ENCODE peak calls at places on chromosomes 3 and 15, in five cellular contexts. L is stomach, V is epithelial cell of proximal tubule, U is HFF-Myc, R is hepatocyte. A is an unnamed sample.

GRCh38 chr15:48112242-48112641 is 8.5 kb upstream of the SLC24A5 start:
- DNase-seq in L (no peak), V (no peak), U (no peak), R (peak), A (no peak)

GRCh38 chr3:4406746-4407568 is 60.1 kb downstream of the SUMF1 start:
- DNase-seq in L (no peak), V (peak), U (no peak), R (peak), A (no peak)

GRCh38 chr3:168269019-168269418 is 173.3 kb upstream of the GOLIM4 start:
- DNase-seq in L (no peak), V (no peak), U (no peak), R (no peak), A (no peak)

GRCh38 chr3:175212896-175213295 is 353.8 kb downstream of the NAALADL2 start:
- DNase-seq in L (no peak), V (no peak), U (no peak), R (no peak), A (no peak)

GRCh38 chr3:184592411-184593200 is 31.0 kb downstream of the EPHB3 start:
- DNase-seq in L (no peak), V (no peak), U (no peak), R (peak), A (no peak)

GRCh38 chr3:41065340-41065739 is 134.0 kb upstream of the CTNNB1 start:
- DNase-seq in L (no peak), V (no peak), U (no peak), R (no peak), A (no peak)

GRCh38 chr3:72485649-72486048 is 362.6 kb downstream of the SHQ1 start:
- DNase-seq in L (no peak), V (no peak), U (no peak), R (no peak), A (no peak)

GRCh38 chr3:122941233-122942206 is 86.0 kb downstream of the SEMA5B start:
- DNase-seq in L (no peak), V (no peak), U (no peak), R (no peak), A (peak)

GRCh38 chr3:15314276-15314675 is 18.1 kb downstream of the SH3BP5 start:
- DNase-seq in L (no peak), V (no peak), U (no peak), R (no peak), A (no peak)

GRCh38 chr3:17111556-17111955 is 226.8 kb downstream of the PLCL2 start:
- DNase-seq in L (no peak), V (no peak), U (no peak), R (no peak), A (no peak)

GRCh38 chr3:128735287-128735686 is 9.3 kb downstream of the RAB7A start:
- DNase-seq in L (no peak), V (no peak), U (no peak), R (no peak), A (no peak)

GRCh38 chr3:150371741-150372254 is 36.3 kb upstream of the TSC22D2 start:
- DNase-seq in L (peak), V (peak), U (peak), R (peak), A (no peak)

GRCh38 chr15:74653426-74654082 is 37.9 kb downstream of the CLK3 start:
- DNase-seq in L (peak), V (peak), U (peak), R (no peak), A (no peak)

GRCh38 chr3:159208080-159208479 is 406.2 kb downstream of the MFSD1 start:
- DNase-seq in L (no peak), V (no peak), U (no peak), R (no peak), A (no peak)

GRCh38 chr3:157713101-157713500 is 209.9 kb upstream of the VEPH1 start:
- DNase-seq in L (no peak), V (no peak), U (no peak), R (no peak), A (no peak)

GRCh38 chr15:95948371-95948770 is 382.1 kb upstream of the NR2F2 start:
- DNase-seq in L (no peak), V (no peak), U (peak), R (no peak), A (no peak)

DNA sequence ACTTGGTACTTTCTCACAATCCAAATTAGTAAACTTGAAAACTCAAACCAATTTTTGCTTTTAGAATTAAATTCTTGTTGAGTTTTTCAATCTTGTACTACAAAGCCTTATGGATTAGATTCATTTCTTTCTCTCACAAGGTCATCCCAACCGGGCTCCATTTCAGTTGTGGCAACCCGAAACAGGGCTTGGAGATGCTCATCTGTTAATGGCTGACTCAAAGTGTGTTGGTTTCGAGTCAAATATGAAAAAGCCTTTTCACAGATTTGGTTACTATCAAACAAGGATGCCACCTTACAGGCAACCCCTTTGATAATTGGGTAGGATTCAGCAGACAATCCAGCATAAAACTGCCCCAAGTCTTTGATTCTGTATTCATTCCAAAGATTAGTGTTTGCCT is 1.8 kb downstream of the EPM2AIP1 start:
- DNase-seq in L (no peak), V (no peak), U (no peak), R (no peak), A (no peak)
- H3K4me3 ChIP-seq in L (peak), V (peak), U (peak), R (peak), A (no peak)

GRCh38 chr3:58577269-58577821 is at the start of gene FAM107A:
- DNase-seq in L (peak), V (peak), U (peak), R (no peak), A (no peak)
- TF ChIP-seq CTCF in L (no peak), V (peak), U (peak), R (no peak), A (no peak)

GRCh38 chr15:79973445-79974180 is 2.6 kb upstream of the BCL2A1 start:
- DNase-seq in L (no peak), V (no peak), U (no peak), R (no peak), A (no peak)

GRCh38 chr15:79969175-79969574 is 1.8 kb downstream of the BCL2A1 start:
- DNase-seq in L (no peak), V (no peak), U (no peak), R (no peak), A (no peak)

GRCh38 chr15:79972861-79973260 is 1.9 kb upstream of the BCL2A1 start:
- DNase-seq in L (no peak), V (no peak), U (no peak), R (no peak), A (no peak)

GRCh38 chr15:79967331-79968182 is 3.4 kb downstream of the BCL2A1 start:
- DNase-seq in L (no peak), V (no peak), U (no peak), R (no peak), A (no peak)

DNA sequence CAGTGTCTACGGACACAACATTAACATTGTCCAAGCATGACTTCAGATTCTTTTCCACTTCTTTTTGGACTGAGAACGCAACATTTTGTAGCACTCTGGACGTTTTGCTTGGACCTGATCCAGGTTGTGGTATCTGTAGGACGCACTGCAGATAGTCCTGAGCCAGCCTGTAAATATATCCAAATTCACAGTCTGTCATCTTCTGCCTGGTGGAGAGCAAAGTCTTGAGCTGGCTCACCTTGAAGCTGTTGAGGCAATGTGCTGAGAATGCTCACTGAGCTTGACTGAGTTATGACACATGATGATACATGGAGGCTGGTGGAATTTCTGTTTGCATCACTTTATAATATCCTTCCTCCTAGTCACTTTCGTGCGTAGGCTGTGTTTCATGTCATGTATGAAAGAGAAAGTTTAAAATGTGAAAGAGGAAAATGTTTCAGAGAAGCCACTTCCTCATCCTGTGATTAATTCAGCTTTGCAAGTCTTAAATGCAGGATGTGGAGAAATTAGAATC is at the start of gene BCL2A1:
- DNase-seq in L (peak), V (peak), U (peak), R (peak), A (no peak)
- H3K4me3 ChIP-seq in L (peak), V (peak), U (no peak), R (no peak), A (no peak)

GRCh38 chr3:61875976-61876671 is 314.8 kb downstream of the PTPRG start:
- DNase-seq in L (no peak), V (no peak), U (no peak), R (no peak), A (no peak)
- TF ChIP-seq CTCF in L (no peak), V (no peak), U (no peak), R (no peak), A (no peak)

GRCh38 chr15:66323312-66323928 is 30.1 kb downstream of the DIS3L start:
- DNase-seq in L (no peak), V (no peak), U (no peak), R (no peak), A (no peak)

GRCh38 chr15:66326051-66326450 is 30.4 kb downstream of the TIPIN start:
- DNase-seq in L (no peak), V (no peak), U (no peak), R (no peak), A (no peak)

GRCh38 chr15:66328721-66329220 is 27.7 kb downstream of the TIPIN start:
- DNase-seq in L (no peak), V (no peak), U (no peak), R (no peak), A (no peak)

DNA sequence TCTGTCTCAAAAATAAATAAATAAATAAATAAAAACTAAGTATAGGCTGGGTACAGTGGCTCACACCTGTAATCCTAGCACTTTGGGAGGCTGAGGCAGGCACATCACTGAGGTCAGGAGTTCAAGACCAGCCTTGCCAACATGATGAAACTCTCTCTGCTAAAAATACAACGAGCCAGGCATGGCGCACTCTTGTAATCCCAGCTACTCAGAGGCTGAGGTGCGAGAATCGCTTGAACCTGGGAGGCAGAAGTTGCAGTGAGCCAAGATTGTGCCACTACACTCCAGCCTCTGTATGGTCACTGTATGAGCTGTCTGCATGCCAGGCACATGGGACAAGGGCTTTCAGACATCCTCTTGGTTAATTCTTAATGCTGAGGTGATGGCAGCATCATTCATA is 28.7 kb downstream of the TIPIN start:
- DNase-seq in L (no peak), V (no peak), U (no peak), R (no peak), A (no peak)
- H3K4me3 ChIP-seq in L (no peak), V (no peak), U (no peak), R (no peak), A (no peak)

GRCh38 chr3:138349926-138350665 is 1.7 kb downstream of the MRAS start:
- DNase-seq in L (no peak), V (no peak), U (no peak), R (no peak), A (no peak)

GRCh38 chr3:138351151-138351550 is 2.8 kb downstream of the MRAS start:
- DNase-seq in L (no peak), V (no peak), U (no peak), R (no peak), A (no peak)

GRCh38 chr3:138347084-138347483 is 1.3 kb upstream of the MRAS start:
- DNase-seq in L (no peak), V (no peak), U (no peak), R (no peak), A (no peak)

GRCh38 chr3:138348107-138348949 is at the start of gene MRAS:
- DNase-seq in L (peak), V (no peak), U (no peak), R (peak), A (peak)

GRCh38 chr3:138348950-138349739 is 766 bp downstream of the MRAS start:
- DNase-seq in L (no peak), V (no peak), U (no peak), R (peak), A (no peak)
- TF ChIP-seq CTCF in L (no peak), V (no peak), U (no peak), R (peak), A (no peak)

DNA sequence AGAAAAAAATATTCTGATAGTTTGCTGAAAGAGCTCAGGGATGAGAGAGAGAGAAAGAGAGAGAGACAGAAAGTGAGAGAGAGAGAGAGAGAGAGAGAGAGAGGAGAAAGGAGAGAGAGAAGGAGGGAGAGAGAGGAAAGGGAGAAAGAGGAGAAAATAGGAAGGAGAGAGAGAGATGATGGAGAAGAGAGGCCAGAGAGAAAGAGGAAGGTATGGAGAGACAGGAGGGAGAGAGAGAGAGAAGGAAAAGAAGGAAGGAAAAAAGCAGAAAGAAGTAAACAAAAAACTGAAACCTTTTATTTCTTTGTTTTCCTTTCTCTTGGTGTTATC is 279.5 kb downstream of the LPP start:
- DNase-seq in L (no peak), V (no peak), U (no peak), R (no peak), A (no peak)
- H3K4me3 ChIP-seq in L (no peak), V (no peak), U (no peak), R (no peak), A (no peak)

DNA sequence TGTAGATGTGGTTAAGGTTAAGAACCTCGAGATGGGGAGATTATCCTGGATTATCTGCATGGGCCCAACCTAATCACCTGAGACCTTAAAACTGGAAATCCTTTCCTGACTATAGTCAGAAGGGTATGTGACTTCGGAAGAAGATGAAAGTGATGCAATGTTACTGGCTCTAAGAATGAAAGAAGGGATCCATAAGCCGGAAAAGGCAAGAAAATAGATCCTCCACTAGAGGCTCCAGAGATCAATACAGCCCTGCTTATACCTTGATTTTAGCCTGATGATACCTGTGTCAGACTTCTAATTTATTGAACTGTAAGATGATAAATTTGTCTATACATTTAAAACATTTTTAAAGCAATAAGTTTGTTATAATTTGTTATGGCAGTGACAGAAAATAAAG is 21.5 kb upstream of the GASK1A start:
- DNase-seq in L (no peak), V (no peak), U (no peak), R (no peak), A (no peak)
- TF ChIP-seq CTCF in L (no peak), V (peak), U (peak), R (no peak), A (no peak)

A was measured in mucosa of descending colon.